ENCODE peak calls at places on chromosome 14, in six cellular contexts. One of them, this sample, is unnamed.

GRCh38 chr14:74575507-74575906 is 36.5 kb downstream of the LTBP2 start:
- DNase-seq in stimulated activated CD4-positive, alpha-beta T cell treated with anti-CD3 and anti-CD28 coated beads, TNF-alpha, amount 100 ng/mL, for 4 hours: no peak
- DNase-seq in M059J: no peak
- DNase-seq in GM12892: no peak
- DNase-seq in germinal center: no peak
- DNase-seq in hypothalamus: no peak
- DNase-seq in this sample: no peak

GRCh38 chr14:93115920-93116675 is at the start of gene ITPK1:
- DNase-seq in germinal center: peak
- DNase-seq in stimulated activated CD4-positive, alpha-beta T cell treated with anti-CD3 and anti-CD28 coated beads, TNF-alpha, amount 100 ng/mL, for 4 hours: peak
- DNase-seq in M059J: peak
- DNase-seq in hypothalamus: no peak
- DNase-seq in GM12892: peak
- DNase-seq in this sample: peak

GRCh38 chr14:31829256-31829923 is 247.7 kb upstream of the ARHGAP5 start:
- DNase-seq in GM12892: no peak
- DNase-seq in M059J: peak
- DNase-seq in germinal center: no peak
- DNase-seq in stimulated activated CD4-positive, alpha-beta T cell treated with anti-CD3 and anti-CD28 coated beads, TNF-alpha, amount 100 ng/mL, for 4 hours: no peak
- DNase-seq in hypothalamus: no peak
- DNase-seq in this sample: no peak

GRCh38 chr14:103476631-103477030 is 46.0 kb downstream of the CKB start:
- DNase-seq in stimulated activated CD4-positive, alpha-beta T cell treated with anti-CD3 and anti-CD28 coated beads, TNF-alpha, amount 100 ng/mL, for 4 hours: no peak
- DNase-seq in hypothalamus: no peak
- DNase-seq in M059J: no peak
- DNase-seq in GM12892: no peak
- DNase-seq in germinal center: no peak
- DNase-seq in this sample: no peak

GRCh38 chr14:74038015-74038859 is 19.1 kb downstream of the BBOF1 start:
- DNase-seq in M059J: peak
- DNase-seq in GM12892: no peak
- DNase-seq in stimulated activated CD4-positive, alpha-beta T cell treated with anti-CD3 and anti-CD28 coated beads, TNF-alpha, amount 100 ng/mL, for 4 hours: no peak
- DNase-seq in germinal center: peak
- DNase-seq in hypothalamus: no peak
- DNase-seq in this sample: peak

GRCh38 chr14:100891051-100891450 is 12.5 kb downstream of the RTL1 start:
- DNase-seq in stimulated activated CD4-positive, alpha-beta T cell treated with anti-CD3 and anti-CD28 coated beads, TNF-alpha, amount 100 ng/mL, for 4 hours: no peak
- DNase-seq in GM12892: no peak
- DNase-seq in hypothalamus: no peak
- DNase-seq in germinal center: no peak
- DNase-seq in M059J: no peak
- DNase-seq in this sample: no peak

GRCh38 chr14:88411039-88411438 is 25.6 kb downstream of the SPATA7 start:
- DNase-seq in stimulated activated CD4-positive, alpha-beta T cell treated with anti-CD3 and anti-CD28 coated beads, TNF-alpha, amount 100 ng/mL, for 4 hours: no peak
- DNase-seq in germinal center: no peak
- DNase-seq in GM12892: no peak
- DNase-seq in hypothalamus: no peak
- DNase-seq in M059J: no peak
- DNase-seq in this sample: peak

GRCh38 chr14:21105095-21105494 is 4.2 kb downstream of the TMEM253 start:
- DNase-seq in M059J: no peak
- DNase-seq in stimulated activated CD4-positive, alpha-beta T cell treated with anti-CD3 and anti-CD28 coated beads, TNF-alpha, amount 100 ng/mL, for 4 hours: no peak
- DNase-seq in GM12892: no peak
- DNase-seq in germinal center: no peak
- DNase-seq in hypothalamus: no peak
- DNase-seq in this sample: no peak

GRCh38 chr14:81453166-81453766 is 53.1 kb upstream of the STON2 start:
- DNase-seq in M059J: peak
- DNase-seq in GM12892: peak
- DNase-seq in hypothalamus: no peak
- DNase-seq in germinal center: peak
- DNase-seq in stimulated activated CD4-positive, alpha-beta T cell treated with anti-CD3 and anti-CD28 coated beads, TNF-alpha, amount 100 ng/mL, for 4 hours: peak
- DNase-seq in this sample: peak

GRCh38 chr14:85527006-85527405 is 2.9 kb upstream of the FLRT2 start:
- DNase-seq in stimulated activated CD4-positive, alpha-beta T cell treated with anti-CD3 and anti-CD28 coated beads, TNF-alpha, amount 100 ng/mL, for 4 hours: no peak
- DNase-seq in germinal center: no peak
- DNase-seq in M059J: no peak
- DNase-seq in hypothalamus: no peak
- DNase-seq in GM12892: no peak
- DNase-seq in this sample: no peak

GRCh38 chr14:50521912-50522341 is 10.4 kb downstream of the MAP4K5 start:
- DNase-seq in stimulated activated CD4-positive, alpha-beta T cell treated with anti-CD3 and anti-CD28 coated beads, TNF-alpha, amount 100 ng/mL, for 4 hours: no peak
- DNase-seq in GM12892: no peak
- DNase-seq in M059J: peak
- DNase-seq in germinal center: no peak
- DNase-seq in hypothalamus: no peak
- DNase-seq in this sample: no peak

GRCh38 chr14:58427289-58428010 is at the start of the genes KIAA0586 and TIMM9:
- DNase-seq in GM12892: peak
- DNase-seq in M059J: peak
- DNase-seq in stimulated activated CD4-positive, alpha-beta T cell treated with anti-CD3 and anti-CD28 coated beads, TNF-alpha, amount 100 ng/mL, for 4 hours: peak
- DNase-seq in germinal center: peak
- DNase-seq in hypothalamus: peak
- DNase-seq in this sample: peak

GRCh38 chr14:104795781-104796681 is 483 bp upstream of the AKT1 start:
- DNase-seq in germinal center: peak
- DNase-seq in hypothalamus: no peak
- DNase-seq in GM12892: peak
- DNase-seq in M059J: peak
- DNase-seq in stimulated activated CD4-positive, alpha-beta T cell treated with anti-CD3 and anti-CD28 coated beads, TNF-alpha, amount 100 ng/mL, for 4 hours: peak
- DNase-seq in this sample: peak

GRCh38 chr14:105487449-105487985 is 831 bp downstream of the CRIP1 start:
- DNase-seq in GM12892: no peak
- DNase-seq in stimulated activated CD4-positive, alpha-beta T cell treated with anti-CD3 and anti-CD28 coated beads, TNF-alpha, amount 100 ng/mL, for 4 hours: no peak
- DNase-seq in hypothalamus: no peak
- DNase-seq in germinal center: peak
- DNase-seq in M059J: no peak
- DNase-seq in this sample: peak

GRCh38 chr14:83300454-83301064 is 1766.9 kb upstream of the SEL1L start:
- DNase-seq in germinal center: no peak
- DNase-seq in M059J: no peak
- DNase-seq in hypothalamus: no peak
- DNase-seq in GM12892: no peak
- DNase-seq in stimulated activated CD4-positive, alpha-beta T cell treated with anti-CD3 and anti-CD28 coated beads, TNF-alpha, amount 100 ng/mL, for 4 hours: no peak
- DNase-seq in this sample: no peak

GRCh38 chr14:98957211-98958047 is 314.6 kb downstream of the BCL11B start:
- DNase-seq in stimulated activated CD4-positive, alpha-beta T cell treated with anti-CD3 and anti-CD28 coated beads, TNF-alpha, amount 100 ng/mL, for 4 hours: no peak
- DNase-seq in germinal center: no peak
- DNase-seq in hypothalamus: no peak
- DNase-seq in M059J: peak
- DNase-seq in GM12892: no peak
- DNase-seq in this sample: no peak

GRCh38 chr14:94690896-94691657 is 78.8 kb downstream of the GSC start:
- DNase-seq in hypothalamus: no peak
- DNase-seq in stimulated activated CD4-positive, alpha-beta T cell treated with anti-CD3 and anti-CD28 coated beads, TNF-alpha, amount 100 ng/mL, for 4 hours: no peak
- DNase-seq in germinal center: no peak
- DNase-seq in GM12892: no peak
- DNase-seq in M059J: no peak
- DNase-seq in this sample: no peak

GRCh38 chr14:73269729-73270651 is 32.7 kb downstream of the PAPLN start:
- DNase-seq in hypothalamus: no peak
- DNase-seq in stimulated activated CD4-positive, alpha-beta T cell treated with anti-CD3 and anti-CD28 coated beads, TNF-alpha, amount 100 ng/mL, for 4 hours: no peak
- DNase-seq in M059J: peak
- DNase-seq in GM12892: peak
- DNase-seq in germinal center: peak
- DNase-seq in this sample: no peak

GRCh38 chr14:90506748-90507147 is 109.9 kb downstream of the CALM1 start:
- DNase-seq in stimulated activated CD4-positive, alpha-beta T cell treated with anti-CD3 and anti-CD28 coated beads, TNF-alpha, amount 100 ng/mL, for 4 hours: no peak
- DNase-seq in germinal center: no peak
- DNase-seq in M059J: no peak
- DNase-seq in GM12892: no peak
- DNase-seq in hypothalamus: no peak
- DNase-seq in this sample: no peak

GRCh38 chr14:57692671-57693070 is 173.2 kb downstream of the SLC35F4 start:
- DNase-seq in germinal center: peak
- DNase-seq in GM12892: no peak
- DNase-seq in M059J: peak
- DNase-seq in hypothalamus: no peak
- DNase-seq in stimulated activated CD4-positive, alpha-beta T cell treated with anti-CD3 and anti-CD28 coated beads, TNF-alpha, amount 100 ng/mL, for 4 hours: no peak
- DNase-seq in this sample: peak

GRCh38 chr14:104448721-104449120 is 130.8 kb upstream of the C14orf180 start:
- DNase-seq in M059J: no peak
- DNase-seq in hypothalamus: no peak
- DNase-seq in germinal center: no peak
- DNase-seq in stimulated activated CD4-positive, alpha-beta T cell treated with anti-CD3 and anti-CD28 coated beads, TNF-alpha, amount 100 ng/mL, for 4 hours: no peak
- DNase-seq in GM12892: no peak
- DNase-seq in this sample: no peak

GRCh38 chr14:94748667-94749347 is 21.1 kb downstream of the GSC start:
- DNase-seq in M059J: no peak
- DNase-seq in hypothalamus: no peak
- DNase-seq in GM12892: no peak
- DNase-seq in germinal center: peak
- DNase-seq in stimulated activated CD4-positive, alpha-beta T cell treated with anti-CD3 and anti-CD28 coated beads, TNF-alpha, amount 100 ng/mL, for 4 hours: no peak
- DNase-seq in this sample: peak

GRCh38 chr14:76727403-76727802 is 33.9 kb upstream of the VASH1 start:
- DNase-seq in germinal center: no peak
- DNase-seq in M059J: no peak
- DNase-seq in hypothalamus: no peak
- DNase-seq in stimulated activated CD4-positive, alpha-beta T cell treated with anti-CD3 and anti-CD28 coated beads, TNF-alpha, amount 100 ng/mL, for 4 hours: no peak
- DNase-seq in GM12892: no peak
- DNase-seq in this sample: no peak

GRCh38 chr14:68466491-68466977 is 326.3 kb downstream of the ZFP36L1 start:
- DNase-seq in GM12892: no peak
- DNase-seq in M059J: peak
- DNase-seq in hypothalamus: no peak
- DNase-seq in germinal center: no peak
- DNase-seq in stimulated activated CD4-positive, alpha-beta T cell treated with anti-CD3 and anti-CD28 coated beads, TNF-alpha, amount 100 ng/mL, for 4 hours: no peak
- DNase-seq in this sample: no peak

GRCh38 chr14:69812725-69813124 is 15.7 kb upstream of the SLC10A1 start:
- DNase-seq in hypothalamus: no peak
- DNase-seq in germinal center: no peak
- DNase-seq in M059J: no peak
- DNase-seq in GM12892: no peak
- DNase-seq in stimulated activated CD4-positive, alpha-beta T cell treated with anti-CD3 and anti-CD28 coated beads, TNF-alpha, amount 100 ng/mL, for 4 hours: no peak
- DNase-seq in this sample: peak

GRCh38 chr14:65170318-65170717 is 68.0 kb upstream of the MAX start:
- DNase-seq in hypothalamus: no peak
- DNase-seq in M059J: no peak
- DNase-seq in stimulated activated CD4-positive, alpha-beta T cell treated with anti-CD3 and anti-CD28 coated beads, TNF-alpha, amount 100 ng/mL, for 4 hours: no peak
- DNase-seq in germinal center: no peak
- DNase-seq in GM12892: no peak
- DNase-seq in this sample: no peak

GRCh38 chr14:75578099-75578785 is at the start of gene FLVCR2:
- DNase-seq in hypothalamus: peak
- DNase-seq in GM12892: peak
- DNase-seq in M059J: peak
- DNase-seq in germinal center: peak
- DNase-seq in stimulated activated CD4-positive, alpha-beta T cell treated with anti-CD3 and anti-CD28 coated beads, TNF-alpha, amount 100 ng/mL, for 4 hours: peak
- DNase-seq in this sample: peak

This sample was measured in RPMI8226.